ENCODE peak calls at places on chromosomes 3 and 15, in nine cellular contexts. F is right lobe of liver, D is thyroid gland, W is HCT116, M is heart left ventricle, C is ovary, R is endothelial cell of umbilical vein, Y is H1, K is transverse colon. X is an unnamed sample. For H3K4me1, the result is how much of the 10 kb centered on the place peaks cover.

GRCh38 chr15:77455696-77456293 is 35.1 kb downstream of the HMG20A start:
- DNase-seq in W (no peak), D (no peak), K (no peak), F (no peak), R (peak), Y (no peak), M (peak), C (no peak), X (no peak)

GRCh38 chr3:111236833-111237713 is 165.5 kb downstream of the NECTIN3 start:
- DNase-seq in D (no peak), C (no peak), Y (no peak), W (no peak), M (no peak), R (no peak), K (no peak), F (no peak), X (no peak)

GRCh38 chr3:46881819-46882376 is 4.4 kb downstream of the PTH1R start:
- DNase-seq in M (no peak), C (peak), W (no peak), F (no peak), D (no peak), Y (no peak), K (peak), R (no peak), X (no peak)

GRCh38 chr15:74967670-74968069 is 11.1 kb upstream of the RPP25 start:
- DNase-seq in F (no peak), R (no peak), D (no peak), M (no peak), C (no peak), Y (no peak), W (no peak), K (no peak), X (no peak)

GRCh38 chr3:37247398-37248114 is 73.2 kb upstream of the LRRFIP2 start:
- DNase-seq in F (no peak), D (no peak), C (no peak), Y (no peak), M (no peak), W (no peak), K (no peak), R (no peak), X (no peak)

GRCh38 chr15:37891754-37892368 is 42.6 kb upstream of the TMCO5A start:
- DNase-seq in W (peak), F (no peak), D (no peak), Y (no peak), R (peak), C (no peak), K (no peak), M (no peak), X (no peak)

GRCh38 chr3:189071452-189071851 is 100.3 kb upstream of the TPRG1 start:
- DNase-seq in Y (no peak), R (no peak), C (no peak), F (no peak), K (no peak), W (no peak), M (no peak), D (no peak), X (no peak)

GRCh38 chr15:73010154-73011152 is 41.8 kb upstream of the NEO1 start:
- DNase-seq in W (no peak), M (no peak), R (no peak), F (no peak), K (no peak), D (no peak), C (no peak), Y (no peak), X (no peak)

GRCh38 chr15:101207867-101208288 is 44.0 kb downstream of the CHSY1 start:
- DNase-seq in M (no peak), Y (no peak), W (no peak), K (peak), F (no peak), C (no peak), R (no peak), D (no peak), X (no peak)

GRCh38 chr15:84852212-84852611 is 32.2 kb upstream of the SLC28A1 start:
- DNase-seq in D (no peak), Y (no peak), K (no peak), F (no peak), C (no peak), R (no peak), M (no peak), W (no peak), X (no peak)

GRCh38 chr3:13500133-13500885 is 20.2 kb downstream of the HDAC11 start:
- DNase-seq in W (no peak), R (no peak), C (no peak), M (no peak), Y (no peak), F (no peak), D (no peak), K (no peak), X (no peak)

GRCh38 chr3:76432396-76432795 is 607.5 kb upstream of the ROBO2 start:
- DNase-seq in K (no peak), W (no peak), M (no peak), R (no peak), Y (no peak), F (no peak), D (no peak), C (no peak), X (no peak)

GRCh38 chr3:120331071-120331470 is 18.1 kb downstream of the LRRC58 start:
- DNase-seq in F (no peak), W (no peak), K (no peak), R (no peak), C (no peak), Y (no peak), M (no peak), D (no peak), X (no peak)

GRCh38 chr15:29242466-29243242 is 27.0 kb downstream of the NSMCE3 start:
- DNase-seq in K (no peak), W (no peak), Y (no peak), D (peak), R (no peak), C (no peak), F (no peak), M (no peak), X (no peak)

GRCh38 chr3:108312656-108313055 is 16.3 kb downstream of the HHLA2 start:
- DNase-seq in C (no peak), M (no peak), R (no peak), Y (no peak), F (no peak), W (no peak), D (no peak), K (no peak), X (no peak)

GRCh38 chr3:41753651-41754050 is 208.3 kb downstream of the ULK4 start:
- DNase-seq in Y (no peak), K (no peak), W (no peak), F (no peak), D (no peak), R (peak), M (no peak), C (no peak), X (no peak)

GRCh38 chr15:101068523-101068960 is 149.4 kb downstream of the LRRK1 start:
- DNase-seq in Y (no peak), K (no peak), R (no peak), W (no peak), M (no peak), F (no peak), C (no peak), D (no peak), X (no peak)

GRCh38 chr15:20407553-20407952 is 134.0 kb downstream of the GOLGA6L6 start:
- DNase-seq in R (no peak), M (no peak), D (no peak), F (no peak), W (no peak), Y (no peak), C (no peak), K (no peak), X (no peak)

GRCh38 chr3:195059006-195059350 is 212.0 kb downstream of the XXYLT1 start:
- DNase-seq in D (peak), M (peak), C (peak), F (no peak), R (peak), Y (no peak), W (no peak), K (no peak), X (peak)

GRCh38 chr3:135565481-135565880 is 400.0 kb upstream of the PPP2R3A start:
- DNase-seq in Y (no peak), M (no peak), R (no peak), C (no peak), W (no peak), F (no peak), D (no peak), K (no peak), X (no peak)

GRCh38 chr3:111368061-111368460 is 173.9 kb upstream of the CD96 start:
- DNase-seq in C (no peak), Y (no peak), R (no peak), F (no peak), W (no peak), K (no peak), M (no peak), D (no peak), X (no peak)

GRCh38 chr15:52005748-52006701 is 13.0 kb upstream of the MAPK6 start:
- DNase-seq in D (peak), R (peak), M (no peak), C (no peak), Y (no peak), W (no peak), K (no peak), F (no peak), X (no peak)

GRCh38 chr15:62124176-62124952 is 40.7 kb downstream of the C2CD4B start:
- DNase-seq in D (no peak), M (no peak), C (no peak), F (no peak), K (no peak), R (peak), Y (no peak), W (no peak), X (no peak)

GRCh38 chr3:63353383-63353782 is 75.3 kb downstream of the SYNPR start:
- DNase-seq in F (no peak), M (no peak), C (no peak), D (no peak), R (no peak), Y (no peak), K (no peak), W (no peak), X (no peak)

GRCh38 chr3:62587169-62587568 is 213.8 kb upstream of the FEZF2 start:
- DNase-seq in R (peak), W (no peak), K (no peak), D (no peak), M (no peak), F (no peak), C (no peak), Y (no peak), X (no peak)

GRCh38 chr3:18035641-18036466 is 293.4 kb upstream of the TBC1D5 start:
- DNase-seq in K (no peak), M (no peak), F (no peak), Y (no peak), C (no peak), D (no peak), R (no peak), W (no peak), X (no peak)

GRCh38 chr3:47394140-47394855 is 13.5 kb downstream of the PTPN23 start:
- DNase-seq in C (no peak), R (peak), K (no peak), F (no peak), Y (no peak), M (no peak), W (no peak), D (peak), X (no peak)

GRCh38 chr3:32246079-32246675 is 7.7 kb downstream of the CMTM8 start:
- DNase-seq in W (no peak), C (no peak), K (no peak), Y (no peak), R (no peak), D (no peak), F (no peak), M (no peak), X (no peak)

GRCh38 chr15:37070686-37071085 is 29.7 kb downstream of the MEIS2 start:
- DNase-seq in W (no peak), D (no peak), K (no peak), M (no peak), R (no peak), Y (no peak), F (no peak), C (no peak), X (no peak)

GRCh38 chr3:34012102-34012461 is 213.7 kb downstream of the PDCD6IP start:
- DNase-seq in D (no peak), Y (no peak), K (no peak), C (no peak), R (peak), F (no peak), W (peak), M (no peak), X (no peak)

GRCh38 chr15:39153058-39153457 is 427.8 kb upstream of the THBS1 start:
- DNase-seq in M (no peak), F (no peak), R (no peak), W (no peak), K (no peak), Y (no peak), D (no peak), C (no peak), X (no peak)

DNA sequence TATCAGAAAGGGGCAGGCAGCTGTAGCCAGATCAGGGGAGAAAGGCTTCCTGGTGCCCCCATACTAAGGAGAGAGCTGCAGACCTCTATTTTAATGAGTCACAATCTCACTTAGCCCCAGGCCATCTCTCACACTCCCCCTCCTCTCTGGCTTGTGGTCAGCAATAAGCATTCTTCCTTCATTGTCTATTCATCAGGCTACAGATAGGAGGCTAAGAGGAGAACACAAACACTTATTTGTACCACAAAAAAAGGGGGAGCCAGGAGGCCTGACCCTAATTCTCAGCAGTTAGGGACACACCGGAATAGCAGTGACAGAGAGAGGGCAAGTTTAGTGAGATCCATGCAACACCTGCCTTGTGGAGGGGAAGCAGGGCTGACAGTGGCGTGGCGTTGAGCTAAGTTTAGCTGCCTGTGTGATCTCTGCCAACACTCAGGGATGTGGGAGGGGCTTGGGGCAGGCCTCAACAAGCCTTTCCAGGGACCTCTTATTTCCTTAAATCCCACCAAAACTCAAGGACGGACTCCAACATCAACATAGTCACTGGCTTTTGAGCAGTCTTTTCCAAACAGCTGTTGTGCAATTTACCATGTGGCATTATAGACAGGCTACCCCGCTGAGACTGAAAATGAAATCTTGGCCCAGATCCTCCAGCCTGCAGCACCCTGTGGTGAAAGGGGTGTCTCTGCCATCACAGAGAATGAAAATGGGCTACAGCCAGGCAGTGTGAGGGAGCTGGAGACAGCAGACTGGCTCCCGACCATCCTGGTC is 191.9 kb upstream of the TSC22D2 start:
- DNase-seq in F (no peak), R (peak), K (no peak), W (no peak), C (peak), M (peak), Y (no peak), D (peak), X (no peak)
- TF ChIP-seq CTCF in F (no peak), R (no peak), K (no peak), W (no peak), C (no peak), M (no peak), Y (no peak), D (no peak), X (no peak)

GRCh38 chr3:172042136-172042535 is 2.8 kb downstream of the FNDC3B start:
- DNase-seq in C (no peak), F (no peak), Y (no peak), K (no peak), R (peak), W (no peak), D (no peak), M (no peak), X (no peak)

GRCh38 chr3:172038823-172039222 is 555 bp upstream of the FNDC3B start:
- DNase-seq in C (no peak), W (no peak), D (peak), K (no peak), F (no peak), M (no peak), Y (no peak), R (no peak), X (no peak)

GRCh38 chr3:172040078-172040975 is 949 bp downstream of the FNDC3B start:
- DNase-seq in Y (no peak), D (peak), K (peak), F (peak), M (peak), W (peak), R (peak), C (peak), X (no peak)

GRCh38 chr3:172040976-172041963 is 1.9 kb downstream of the FNDC3B start:
- DNase-seq in M (no peak), C (peak), F (no peak), Y (no peak), D (peak), W (no peak), R (no peak), K (peak), X (no peak)

DNA sequence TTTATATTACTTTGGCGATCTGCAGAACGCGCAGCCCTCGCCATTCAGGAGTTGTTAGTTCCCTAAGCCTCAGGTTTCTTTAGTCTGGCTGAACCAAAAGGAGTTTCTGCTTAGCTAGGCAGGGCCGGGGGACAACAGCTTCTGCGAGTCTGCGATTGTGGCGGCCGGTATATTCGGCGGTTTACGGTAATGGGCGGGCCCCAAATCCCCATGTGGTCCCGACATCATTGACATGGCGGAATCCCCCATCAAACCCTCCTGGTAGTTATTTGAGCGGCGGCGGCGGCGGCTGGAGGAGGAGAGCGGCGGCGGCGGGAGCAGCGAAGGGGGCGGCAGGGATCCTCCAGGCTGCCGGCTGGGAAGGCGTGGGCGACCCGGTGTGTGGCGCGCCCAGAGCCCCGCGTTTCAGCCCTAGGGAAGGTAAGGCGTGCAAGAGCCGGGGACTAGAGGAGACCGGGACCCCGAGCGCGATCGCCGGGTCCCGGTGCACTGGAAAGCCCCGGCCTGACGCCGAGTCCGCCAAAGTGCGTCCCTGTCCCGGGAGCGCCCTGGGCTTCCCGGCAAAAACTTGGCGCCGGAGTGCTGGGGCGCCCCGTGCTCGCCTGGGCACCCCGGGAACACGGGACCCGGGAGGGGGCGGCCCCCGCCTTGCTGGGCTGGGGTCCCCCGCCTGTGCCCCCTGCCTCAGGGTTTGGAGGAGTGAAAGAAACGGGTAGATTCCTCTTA is at the start of gene FNDC3B:
- DNase-seq in W (peak), Y (peak), R (peak), C (peak), D (peak), M (peak), K (peak), F (peak), X (peak)
- TF ChIP-seq POLR2A in W (peak), Y (peak), R (peak), C (peak), D (peak), M (peak), K (peak), F (peak), X (peak)

GRCh38 chr15:68230157-68231100 is 901 bp upstream of the CLN6 start:
- DNase-seq in C (no peak), Y (no peak), M (no peak), F (no peak), D (peak), K (peak), R (peak), W (no peak), X (no peak)
- H3K4me1 ChIP-seq in C (under half), Y (under half), M (under half), F (under half), D (under half), K (under half), R (under half), W (under half), X (under half)

GRCh38 chr3:128307029-128307633 is 153.8 kb downstream of the EEFSEC start:
- DNase-seq in C (no peak), D (no peak), R (peak), K (no peak), F (no peak), Y (no peak), M (no peak), W (no peak), X (no peak)
- TF ChIP-seq CTCF in C (no peak), D (no peak), R (no peak), K (no peak), F (no peak), Y (peak), M (no peak), W (no peak), X (no peak)

X was measured in Peyer's patch.